ENCODE peak calls at places on chromosomes 7 and 10, in four cellular contexts. O is prostate gland, B is lower leg skin, E is AG04449. R is an unnamed sample.

GRCh38 chr10:132201111-132201989 is 14.6 kb downstream of the DPYSL4 start:
- DNase-seq in O (no peak), B (no peak), E (no peak), R (no peak)

GRCh38 chr7:155830961-155831806 is 18.9 kb upstream of the SHH start:
- DNase-seq in O (no peak), B (no peak), E (no peak), R (no peak)

GRCh38 chr7:127916735-127917134 is 114.5 kb downstream of the LRRC4 start:
- DNase-seq in O (no peak), B (no peak), E (no peak), R (no peak)

GRCh38 chr10:85602306-85602705 is 764.3 kb downstream of the GRID1 start:
- DNase-seq in O (no peak), B (no peak), E (no peak), R (no peak)

GRCh38 chr10:29479081-29479917 is 155.5 kb downstream of the SVIL start:
- DNase-seq in O (peak), B (no peak), E (no peak), R (no peak)

GRCh38 chr7:149800169-149800555 is 26.8 kb upstream of the ZNF467 start:
- DNase-seq in O (no peak), B (no peak), E (no peak), R (no peak)

GRCh38 chr7:25884265-25884664 is 267.7 kb upstream of the NFE2L3 start:
- DNase-seq in O (no peak), B (no peak), E (no peak), R (no peak)

GRCh38 chr10:80462277-80462985 is 8.3 kb downstream of the TSPAN14 start:
- DNase-seq in O (no peak), B (no peak), E (no peak), R (no peak)

GRCh38 chr7:5200561-5201235 is 10.7 kb downstream of the WIPI2 start:
- DNase-seq in O (no peak), B (no peak), E (no peak), R (no peak)

GRCh38 chr10:69057261-69057950 is 30.5 kb upstream of the SRGN start:
- DNase-seq in O (no peak), B (peak), E (no peak), R (peak)

GRCh38 chr7:123494193-123494796 is 40.1 kb downstream of the IQUB start:
- DNase-seq in O (peak), B (no peak), E (no peak), R (no peak)

GRCh38 chr7:20798081-20798693 is 11.5 kb upstream of the SP8 start:
- DNase-seq in O (peak), B (no peak), E (no peak), R (no peak)

GRCh38 chr10:90308223-90308622 is 549.6 kb downstream of the HTR7 start:
- DNase-seq in O (no peak), B (no peak), E (no peak), R (no peak)

GRCh38 chr7:29483219-29484104 is 80.2 kb upstream of the PRR15 start:
- DNase-seq in O (no peak), B (no peak), E (no peak), R (no peak)

GRCh38 chr7:55132890-55133551 is 114.2 kb downstream of the EGFR start:
- DNase-seq in O (no peak), B (peak), E (peak), R (no peak)

GRCh38 chr7:94741179-94741578 is 85.2 kb upstream of the SGCE start:
- DNase-seq in O (no peak), B (no peak), E (no peak), R (no peak)

GRCh38 chr7:73423519-73424485 is 9.8 kb upstream of the FZD9 start:
- DNase-seq in O (no peak), B (no peak), E (no peak), R (no peak)

DNA sequence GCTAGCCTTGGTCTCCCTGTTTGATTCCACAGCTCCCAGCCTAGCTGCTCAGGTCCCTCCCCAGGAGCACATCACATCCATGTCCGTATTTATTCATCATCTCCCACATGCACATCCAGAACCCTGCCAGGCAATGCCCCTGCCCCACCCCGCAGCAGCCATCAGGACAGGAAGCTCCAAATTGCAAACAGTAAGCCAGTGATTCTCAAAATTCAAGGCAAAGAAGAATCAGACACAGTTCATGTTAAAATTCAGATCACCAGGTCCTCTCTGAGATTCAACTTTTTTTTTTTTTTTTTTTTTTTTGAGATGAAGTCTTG is 17.7 kb downstream of the LRRC20 start:
- DNase-seq in O (no peak), B (no peak), E (no peak), R (no peak)
- TF ChIP-seq CTCF in O (no peak), B (no peak), E (no peak), R (peak)

GRCh38 chr7:79806161-79806734 is 328.4 kb upstream of the GNAI1 start:
- DNase-seq in O (no peak), B (no peak), E (no peak), R (no peak)
- TF ChIP-seq CTCF in O (no peak), B (no peak), E (peak), R (no peak)

DNA sequence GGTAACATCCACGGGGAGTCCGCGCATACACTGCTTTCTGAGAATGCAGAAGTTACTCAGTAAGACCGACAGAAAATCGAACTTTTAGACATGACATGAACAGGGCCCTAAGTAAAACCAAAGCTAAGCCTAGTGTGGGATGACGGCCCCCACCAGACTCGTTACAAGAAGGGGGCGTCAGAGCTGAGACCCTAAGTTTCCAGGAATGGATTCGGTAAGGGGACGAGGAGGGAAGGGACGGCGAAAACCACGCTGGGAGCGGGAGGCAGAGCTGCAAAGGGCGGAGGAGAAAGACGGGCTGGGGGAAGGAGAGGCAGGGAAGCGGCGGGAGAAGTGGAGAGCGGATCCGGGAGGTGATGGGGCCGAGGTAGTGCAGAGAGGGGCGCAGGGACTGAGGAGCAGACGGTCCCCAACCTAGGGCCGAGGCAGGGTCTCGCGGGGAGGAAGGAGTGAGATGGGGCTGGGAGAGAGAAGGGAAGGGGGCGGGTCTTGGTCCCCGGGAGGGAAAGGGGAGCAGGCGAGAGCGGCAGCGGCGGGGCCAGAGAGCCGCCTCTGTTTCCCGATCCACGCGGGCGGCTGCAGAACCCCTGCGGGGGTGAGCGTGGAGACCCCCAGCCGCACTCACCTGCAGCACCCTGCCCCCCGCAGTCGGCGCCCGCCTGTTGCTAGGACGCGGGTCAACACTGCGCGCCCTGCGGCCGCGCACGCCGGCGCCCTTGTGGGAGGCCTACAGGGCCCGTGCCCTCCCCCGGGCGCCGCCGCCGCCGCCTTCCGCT is 513 bp downstream of the ODAD2 start:
- DNase-seq in O (peak), B (no peak), E (no peak), R (no peak)
- TF ChIP-seq CTCF in O (no peak), B (no peak), E (no peak), R (no peak)

GRCh38 chr7:111537134-111537533 is 25.2 kb downstream of the IMMP2L start:
- DNase-seq in O (no peak), B (no peak), E (no peak), R (no peak)

GRCh38 chr7:111541067-111541466 is 21.2 kb downstream of the IMMP2L start:
- DNase-seq in O (no peak), B (no peak), E (no peak), R (no peak)

GRCh38 chr7:111535142-111535541 is 27.1 kb downstream of the IMMP2L start:
- DNase-seq in O (no peak), B (no peak), E (no peak), R (no peak)

GRCh38 chr7:111540199-111540815 is 22.0 kb downstream of the IMMP2L start:
- DNase-seq in O (no peak), B (no peak), E (no peak), R (no peak)
- TF ChIP-seq CTCF in O (no peak), B (no peak), E (no peak), R (no peak)